ENCODE peak calls at places on chromosomes 2 and 18, in four cellular contexts. I is globus pallidus, T is HTR-8/SVneo, A is dorsolateral prefrontal cortex. U is an unnamed sample.

GRCh38 chr2:211835695-211836094 is 702.9 kb downstream of the ERBB4 start:
- DNase-seq in I (no peak), T (no peak), A (no peak), U (no peak)

GRCh38 chr2:231890896-231891513 is 35.2 kb downstream of the NPPC start:
- DNase-seq in I (no peak), T (no peak), A (no peak), U (no peak)

GRCh38 chr18:32896781-32897547 is 124.1 kb upstream of the KLHL14 start:
- DNase-seq in I (no peak), T (no peak), A (no peak), U (no peak)

GRCh38 chr2:240403358-240404104 is 31.9 kb upstream of the GPC1 start:
- DNase-seq in I (no peak), T (no peak), A (no peak), U (no peak)

GRCh38 chr2:61356261-61356957 is 114.5 kb downstream of the USP34 start:
- DNase-seq in I (no peak), T (no peak), A (no peak), U (no peak)

GRCh38 chr2:10489842-10490555 is 41.9 kb upstream of the ODC1 start:
- DNase-seq in I (no peak), T (no peak), A (peak), U (no peak)

GRCh38 chr18:24778810-24779418 is 318.5 kb downstream of the HRH4 start:
- DNase-seq in I (no peak), T (no peak), A (no peak), U (no peak)

GRCh38 chr2:102615620-102616436 is 3.5 kb upstream of the SLC9A2 start:
- DNase-seq in I (peak), T (peak), A (no peak), U (peak)

GRCh38 chr2:205357732-205358131 is 324.6 kb upstream of the NRP2 start:
- DNase-seq in I (no peak), T (no peak), A (no peak), U (no peak)

U was measured in RWPE1.